ENCODE peak calls at places on chromosomes 4 and X, in seven cellular contexts. One of them, this sample, is unnamed.

GRCh38 chr4:26028793-26029511 is 114.9 kb downstream of the SMIM20 start:
- DNase-seq in activated CD4-positive, alpha-beta T cell treated with anti-CD3 and anti-CD28 coated beads for 4 hours: peak; percentile 60
- DNase-seq in CD4-positive, alpha-beta T cell: peak; percentile 47
- DNase-seq in T-helper 17 cell: peak; percentile 62
- DNase-seq in activated T-cell treated with anti-CD3 and anti-CD28 coated beads for 24 hours: peak; percentile 74
- DNase-seq in colonic mucosa: peak; percentile 63
- DNase-seq in AG10803: peak; percentile 65
- DNase-seq in this sample: peak; percentile 55

GRCh38 chr4:135777386-135777785 is 1575.8 kb upstream of the PABPC4L start:
- DNase-seq in activated CD4-positive, alpha-beta T cell treated with anti-CD3 and anti-CD28 coated beads for 4 hours: no peak
- DNase-seq in CD4-positive, alpha-beta T cell: no peak
- DNase-seq in T-helper 17 cell: no peak
- DNase-seq in activated T-cell treated with anti-CD3 and anti-CD28 coated beads for 24 hours: no peak
- DNase-seq in colonic mucosa: no peak
- DNase-seq in AG10803: no peak
- DNase-seq in this sample: no peak

GRCh38 chrX:21943460-21944135 is 3.1 kb downstream of the SMS start:
- DNase-seq in activated CD4-positive, alpha-beta T cell treated with anti-CD3 and anti-CD28 coated beads for 4 hours: no peak
- DNase-seq in CD4-positive, alpha-beta T cell: no peak
- DNase-seq in T-helper 17 cell: no peak
- DNase-seq in activated T-cell treated with anti-CD3 and anti-CD28 coated beads for 24 hours: no peak
- DNase-seq in colonic mucosa: no peak
- DNase-seq in AG10803: peak; percentile 83
- DNase-seq in this sample: no peak

GRCh38 chrX:69551421-69552009 is 47.4 kb downstream of the NALF2 start:
- DNase-seq in activated CD4-positive, alpha-beta T cell treated with anti-CD3 and anti-CD28 coated beads for 4 hours: no peak
- DNase-seq in CD4-positive, alpha-beta T cell: no peak
- DNase-seq in T-helper 17 cell: no peak
- DNase-seq in activated T-cell treated with anti-CD3 and anti-CD28 coated beads for 24 hours: no peak
- DNase-seq in colonic mucosa: no peak
- DNase-seq in AG10803: no peak
- DNase-seq in this sample: no peak

GRCh38 chr4:7647932-7648812 is 213.4 kb upstream of the PSAPL1 start:
- DNase-seq in activated CD4-positive, alpha-beta T cell treated with anti-CD3 and anti-CD28 coated beads for 4 hours: no peak
- DNase-seq in CD4-positive, alpha-beta T cell: no peak
- DNase-seq in T-helper 17 cell: no peak
- DNase-seq in activated T-cell treated with anti-CD3 and anti-CD28 coated beads for 24 hours: no peak
- DNase-seq in colonic mucosa: no peak
- DNase-seq in AG10803: peak; percentile 65
- DNase-seq in this sample: no peak

GRCh38 chr4:5292091-5292490 is 240.8 kb downstream of the STK32B start:
- DNase-seq in activated CD4-positive, alpha-beta T cell treated with anti-CD3 and anti-CD28 coated beads for 4 hours: no peak
- DNase-seq in CD4-positive, alpha-beta T cell: no peak
- DNase-seq in T-helper 17 cell: no peak
- DNase-seq in activated T-cell treated with anti-CD3 and anti-CD28 coated beads for 24 hours: no peak
- DNase-seq in colonic mucosa: no peak
- DNase-seq in AG10803: no peak
- DNase-seq in this sample: no peak

GRCh38 chr4:184553891-184554290 is 79.5 kb upstream of the IRF2 start:
- DNase-seq in activated CD4-positive, alpha-beta T cell treated with anti-CD3 and anti-CD28 coated beads for 4 hours: no peak
- DNase-seq in CD4-positive, alpha-beta T cell: no peak
- DNase-seq in T-helper 17 cell: no peak
- DNase-seq in activated T-cell treated with anti-CD3 and anti-CD28 coated beads for 24 hours: no peak
- DNase-seq in colonic mucosa: no peak
- DNase-seq in AG10803: no peak
- DNase-seq in this sample: no peak

GRCh38 chr4:111681270-111681669 is 464.0 kb upstream of the FAM241A start:
- DNase-seq in activated CD4-positive, alpha-beta T cell treated with anti-CD3 and anti-CD28 coated beads for 4 hours: no peak
- DNase-seq in CD4-positive, alpha-beta T cell: no peak
- DNase-seq in T-helper 17 cell: no peak
- DNase-seq in activated T-cell treated with anti-CD3 and anti-CD28 coated beads for 24 hours: no peak
- DNase-seq in colonic mucosa: no peak
- DNase-seq in AG10803: no peak
- DNase-seq in this sample: no peak

GRCh38 chrX:107718156-107718621 is 57.4 kb downstream of the TSC22D3 start:
- DNase-seq in activated CD4-positive, alpha-beta T cell treated with anti-CD3 and anti-CD28 coated beads for 4 hours: peak; percentile 54
- DNase-seq in CD4-positive, alpha-beta T cell: peak; percentile 64
- DNase-seq in T-helper 17 cell: peak; percentile 59
- DNase-seq in activated T-cell treated with anti-CD3 and anti-CD28 coated beads for 24 hours: peak; percentile 56
- DNase-seq in colonic mucosa: peak; percentile 90
- DNase-seq in AG10803: peak; percentile 79
- DNase-seq in this sample: no peak

GRCh38 chrX:8673211-8673610 is 58.7 kb downstream of the ANOS1 start:
- DNase-seq in activated CD4-positive, alpha-beta T cell treated with anti-CD3 and anti-CD28 coated beads for 4 hours: no peak
- DNase-seq in CD4-positive, alpha-beta T cell: no peak
- DNase-seq in T-helper 17 cell: no peak
- DNase-seq in activated T-cell treated with anti-CD3 and anti-CD28 coated beads for 24 hours: no peak
- DNase-seq in colonic mucosa: no peak
- DNase-seq in AG10803: no peak
- DNase-seq in this sample: no peak

GRCh38 chrX:37472836-37473235 is 98.6 kb upstream of the LANCL3 start:
- DNase-seq in activated CD4-positive, alpha-beta T cell treated with anti-CD3 and anti-CD28 coated beads for 4 hours: no peak
- DNase-seq in CD4-positive, alpha-beta T cell: no peak
- DNase-seq in T-helper 17 cell: no peak
- DNase-seq in activated T-cell treated with anti-CD3 and anti-CD28 coated beads for 24 hours: no peak
- DNase-seq in colonic mucosa: no peak
- DNase-seq in AG10803: no peak
- DNase-seq in this sample: no peak

GRCh38 chr4:186105721-186106335 is 1.3 kb downstream of the FAM149A start:
- DNase-seq in activated CD4-positive, alpha-beta T cell treated with anti-CD3 and anti-CD28 coated beads for 4 hours: no peak
- DNase-seq in CD4-positive, alpha-beta T cell: no peak
- DNase-seq in T-helper 17 cell: no peak
- DNase-seq in activated T-cell treated with anti-CD3 and anti-CD28 coated beads for 24 hours: no peak
- DNase-seq in colonic mucosa: peak; percentile 61
- DNase-seq in AG10803: no peak
- DNase-seq in this sample: no peak

GRCh38 chrX:81259714-81260395 is 58.0 kb downstream of the SH3BGRL start:
- DNase-seq in activated CD4-positive, alpha-beta T cell treated with anti-CD3 and anti-CD28 coated beads for 4 hours: no peak
- DNase-seq in CD4-positive, alpha-beta T cell: no peak
- DNase-seq in T-helper 17 cell: no peak
- DNase-seq in activated T-cell treated with anti-CD3 and anti-CD28 coated beads for 24 hours: no peak
- DNase-seq in colonic mucosa: no peak
- DNase-seq in AG10803: peak; percentile 29
- DNase-seq in this sample: no peak

This sample was measured in activated B cell treated with CpG ODN at 0.5 μM for 24 hours.